ENCODE peak calls at places on chromosome 16, in seven cellular contexts. One of them, this sample, is unnamed.

GRCh38 chr16:7025616-7026190 is 306.9 kb upstream of the RBFOX1 start:
- DNase-seq in GM12878: no peak
- DNase-seq in K562: peak; percentile 76
- DNase-seq in HCT116: no peak
- DNase-seq in HepG2: peak; percentile 71
- DNase-seq in SK-N-SH: peak; percentile 79
- DNase-seq in H1: peak; percentile 94
- DNase-seq in this sample: peak; percentile 89

GRCh38 chr16:46620265-46621005 is 744 bp downstream of the SHCBP1 start:
- DNase-seq in K562: peak; percentile 55
- DNase-seq in HepG2: no peak
- DNase-seq in HCT116: no peak
- DNase-seq in SK-N-SH: no peak
- DNase-seq in GM12878: no peak
- DNase-seq in H1: no peak
- DNase-seq in this sample: peak; percentile 9

GRCh38 chr16:53629607-53630312 is 73.9 kb downstream of the RPGRIP1L start:
- DNase-seq in GM12878: no peak
- DNase-seq in HCT116: no peak
- DNase-seq in HepG2: peak; percentile 7
- DNase-seq in H1: no peak
- DNase-seq in K562: no peak
- DNase-seq in SK-N-SH: no peak
- DNase-seq in this sample: no peak

GRCh38 chr16:77470851-77471250 is 36.0 kb upstream of the ADAMTS18 start:
- DNase-seq in GM12878: no peak
- DNase-seq in HepG2: no peak
- DNase-seq in SK-N-SH: no peak
- DNase-seq in HCT116: no peak
- DNase-seq in H1: no peak
- DNase-seq in K562: no peak
- DNase-seq in this sample: no peak

GRCh38 chr16:2852731-2853507 is 5.1 kb downstream of the PRSS22 start:
- DNase-seq in HCT116: no peak
- DNase-seq in GM12878: no peak
- DNase-seq in K562: no peak
- DNase-seq in H1: no peak
- DNase-seq in HepG2: no peak
- DNase-seq in SK-N-SH: peak; percentile 92
- DNase-seq in this sample: no peak

GRCh38 chr16:86261379-86261778 is 248.9 kb upstream of the FOXF1 start:
- DNase-seq in H1: no peak
- DNase-seq in GM12878: peak; percentile 3
- DNase-seq in HCT116: peak; percentile 81
- DNase-seq in HepG2: no peak
- DNase-seq in SK-N-SH: no peak
- DNase-seq in K562: peak; percentile 22
- DNase-seq in this sample: no peak

GRCh38 chr16:14366974-14367707 is 262.9 kb downstream of the PARN start:
- DNase-seq in K562: no peak
- DNase-seq in HCT116: no peak
- DNase-seq in GM12878: no peak
- DNase-seq in H1: no peak
- DNase-seq in SK-N-SH: no peak
- DNase-seq in HepG2: no peak
- DNase-seq in this sample: no peak

GRCh38 chr16:20952144-20952797 is 51.7 kb downstream of the LYRM1 start:
- DNase-seq in K562: no peak
- DNase-seq in HCT116: peak; percentile 26
- DNase-seq in GM12878: no peak
- DNase-seq in HepG2: no peak
- DNase-seq in H1: no peak
- DNase-seq in SK-N-SH: no peak
- DNase-seq in this sample: no peak

GRCh38 chr16:48479955-48480354 is 94.7 kb upstream of the SIAH1 start:
- DNase-seq in SK-N-SH: no peak
- DNase-seq in K562: no peak
- DNase-seq in GM12878: no peak
- DNase-seq in HepG2: peak; percentile 74
- DNase-seq in HCT116: no peak
- DNase-seq in H1: no peak
- DNase-seq in this sample: no peak

GRCh38 chr16:46789499-46790414 is 41.2 kb downstream of the C16orf87 start:
- DNase-seq in GM12878: peak; percentile 57
- DNase-seq in HCT116: no peak
- DNase-seq in HepG2: peak; percentile 74
- DNase-seq in SK-N-SH: peak; percentile 93
- DNase-seq in K562: peak; percentile 79
- DNase-seq in H1: peak; percentile 90
- DNase-seq in this sample: no peak

GRCh38 chr16:28538733-28539596 is at the start of gene NUPR1:
- DNase-seq in H1: no peak
- DNase-seq in SK-N-SH: no peak
- DNase-seq in HCT116: no peak
- DNase-seq in K562: no peak
- DNase-seq in GM12878: no peak
- DNase-seq in HepG2: peak; percentile 89
- DNase-seq in this sample: no peak

GRCh38 chr16:85354623-85355514 is 242.6 kb upstream of the CIBAR2 start:
- DNase-seq in K562: peak; percentile 97
- DNase-seq in GM12878: no peak
- DNase-seq in HCT116: no peak
- DNase-seq in SK-N-SH: peak; percentile 79
- DNase-seq in H1: no peak
- DNase-seq in HepG2: no peak
- DNase-seq in this sample: no peak

GRCh38 chr16:71610936-71611871 is 14.8 kb upstream of the MARVELD3 start:
- DNase-seq in SK-N-SH: peak; percentile 91
- DNase-seq in K562: peak; percentile 80
- DNase-seq in HepG2: peak; percentile 72
- DNase-seq in H1: peak; percentile 98
- DNase-seq in HCT116: peak; percentile 59
- DNase-seq in GM12878: peak; percentile 25
- DNase-seq in this sample: peak; percentile 78

GRCh38 chr16:85537795-85538401 is 75.2 kb upstream of the GSE1 start:
- DNase-seq in HepG2: no peak
- DNase-seq in SK-N-SH: no peak
- DNase-seq in GM12878: no peak
- DNase-seq in K562: no peak
- DNase-seq in HCT116: no peak
- DNase-seq in H1: no peak
- DNase-seq in this sample: no peak

GRCh38 chr16:68698091-68698490 is 39.0 kb upstream of the CDH1 start:
- DNase-seq in GM12878: no peak
- DNase-seq in SK-N-SH: no peak
- DNase-seq in K562: peak; percentile 25
- DNase-seq in HCT116: no peak
- DNase-seq in HepG2: no peak
- DNase-seq in H1: no peak
- DNase-seq in this sample: no peak

GRCh38 chr16:72873853-72874252 is 174.1 kb downstream of the ZFHX3 start:
- DNase-seq in HCT116: no peak
- DNase-seq in HepG2: no peak
- DNase-seq in H1: no peak
- DNase-seq in GM12878: no peak
- DNase-seq in K562: peak; percentile 9
- DNase-seq in SK-N-SH: no peak
- DNase-seq in this sample: no peak

GRCh38 chr16:88383401-88384221 is 852 bp downstream of the ZNF469 start:
- DNase-seq in SK-N-SH: peak; percentile 92
- DNase-seq in K562: no peak
- DNase-seq in GM12878: no peak
- DNase-seq in HCT116: peak; percentile 28
- DNase-seq in H1: no peak
- DNase-seq in HepG2: no peak
- DNase-seq in this sample: no peak

GRCh38 chr16:29007865-29008593 is 23.2 kb downstream of the LAT start:
- DNase-seq in HCT116: no peak
- DNase-seq in H1: no peak
- DNase-seq in HepG2: no peak
- DNase-seq in K562: peak; percentile 83
- DNase-seq in SK-N-SH: no peak
- DNase-seq in GM12878: no peak
- DNase-seq in this sample: no peak

GRCh38 chr16:89020068-89020924 is 43.3 kb upstream of the CBFA2T3 start:
- DNase-seq in H1: no peak
- DNase-seq in HCT116: no peak
- DNase-seq in GM12878: peak; percentile 59
- DNase-seq in K562: peak; percentile 90
- DNase-seq in HepG2: no peak
- DNase-seq in SK-N-SH: no peak
- DNase-seq in this sample: no peak

GRCh38 chr16:67542464-67542863 is 13.8 kb downstream of the RIPOR1 start:
- DNase-seq in HCT116: peak; percentile 59
- DNase-seq in GM12878: no peak
- DNase-seq in HepG2: no peak
- DNase-seq in SK-N-SH: peak; percentile 85
- DNase-seq in K562: peak; percentile 68
- DNase-seq in H1: peak; percentile 52
- DNase-seq in this sample: no peak

GRCh38 chr16:83054302-83054701 is 427.5 kb downstream of the CDH13 start:
- DNase-seq in SK-N-SH: no peak
- DNase-seq in HCT116: no peak
- DNase-seq in H1: no peak
- DNase-seq in HepG2: no peak
- DNase-seq in K562: no peak
- DNase-seq in GM12878: no peak
- DNase-seq in this sample: no peak

GRCh38 chr16:50516890-50517289 is 31.3 kb upstream of the NKD1 start:
- DNase-seq in HCT116: no peak
- DNase-seq in HepG2: no peak
- DNase-seq in GM12878: no peak
- DNase-seq in K562: no peak
- DNase-seq in SK-N-SH: no peak
- DNase-seq in H1: no peak
- DNase-seq in this sample: no peak

GRCh38 chr16:31064882-31065461 is 9.1 kb downstream of the ZNF668 start:
- DNase-seq in GM12878: no peak
- DNase-seq in HepG2: no peak
- DNase-seq in SK-N-SH: no peak
- DNase-seq in HCT116: no peak
- DNase-seq in K562: no peak
- DNase-seq in H1: no peak
- DNase-seq in this sample: no peak

GRCh38 chr16:87832137-87832527 is 37.2 kb downstream of the SLC7A5 start:
- DNase-seq in HCT116: no peak
- DNase-seq in K562: no peak
- DNase-seq in HepG2: no peak
- DNase-seq in SK-N-SH: no peak
- DNase-seq in H1: no peak
- DNase-seq in GM12878: no peak
- DNase-seq in this sample: no peak

GRCh38 chr16:88456356-88457292 is 3.5 kb downstream of the ZFPM1 start:
- DNase-seq in K562: no peak
- DNase-seq in HCT116: no peak
- DNase-seq in HepG2: no peak
- DNase-seq in SK-N-SH: no peak
- DNase-seq in GM12878: no peak
- DNase-seq in H1: no peak
- DNase-seq in this sample: no peak

GRCh38 chr16:23874613-23875294 is 39.0 kb downstream of the PRKCB start:
- DNase-seq in HCT116: no peak
- DNase-seq in GM12878: no peak
- DNase-seq in SK-N-SH: no peak
- DNase-seq in HepG2: no peak
- DNase-seq in K562: no peak
- DNase-seq in H1: no peak
- DNase-seq in this sample: no peak

GRCh38 chr16:17305694-17306093 is 165.1 kb downstream of the XYLT1 start:
- DNase-seq in HCT116: no peak
- DNase-seq in GM12878: peak; percentile 48
- DNase-seq in HepG2: no peak
- DNase-seq in SK-N-SH: no peak
- DNase-seq in H1: no peak
- DNase-seq in K562: no peak
- DNase-seq in this sample: no peak
- TF ChIP-seq YY1 in HCT116: no peak
- TF ChIP-seq YY1 in GM12878: peak; percentile 24
- TF ChIP-seq YY1 in HepG2: no peak
- TF ChIP-seq YY1 in SK-N-SH: no peak
- TF ChIP-seq YY1 in H1: no peak
- TF ChIP-seq YY1 in K562: no peak
- TF ChIP-seq YY1 in this sample: no peak

DNA sequence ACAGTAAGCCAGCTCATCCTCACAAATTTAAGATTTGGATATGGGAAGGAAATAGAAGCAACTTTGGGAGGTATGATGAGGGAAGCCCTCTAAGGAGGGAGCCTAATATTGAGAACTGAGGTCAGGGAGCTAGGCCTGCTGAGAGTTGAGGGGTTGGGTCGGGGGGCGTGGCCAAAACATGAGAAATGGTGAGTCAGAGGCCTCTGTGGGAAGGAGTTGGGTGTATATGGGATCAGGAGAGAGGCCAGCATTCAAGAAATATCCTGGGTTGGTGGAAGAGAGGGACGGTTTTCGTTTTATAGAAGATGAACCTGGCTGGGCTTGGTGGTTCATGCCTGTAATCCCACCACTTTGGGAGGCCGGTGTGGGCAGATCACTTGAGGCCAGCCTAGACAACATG is 48.4 kb downstream of the CLEC16A start:
- DNase-seq in SK-N-SH: no peak
- DNase-seq in HepG2: no peak
- DNase-seq in HCT116: peak; percentile 52
- DNase-seq in H1: no peak
- DNase-seq in GM12878: no peak
- DNase-seq in K562: peak; percentile 84
- DNase-seq in this sample: no peak
- TF ChIP-seq YY1 in SK-N-SH: no peak
- TF ChIP-seq YY1 in HepG2: no peak
- TF ChIP-seq YY1 in HCT116: no peak
- TF ChIP-seq YY1 in H1: no peak
- TF ChIP-seq YY1 in GM12878: no peak
- TF ChIP-seq YY1 in K562: no peak
- TF ChIP-seq YY1 in this sample: no peak

GRCh38 chr16:15739940-15740339 is 89.9 kb downstream of the NDE1 start:
- DNase-seq in HCT116: no peak
- DNase-seq in GM12878: no peak
- DNase-seq in H1: no peak
- DNase-seq in K562: no peak
- DNase-seq in HepG2: no peak
- DNase-seq in SK-N-SH: no peak
- DNase-seq in this sample: no peak
- TF ChIP-seq YY1 in HCT116: no peak
- TF ChIP-seq YY1 in GM12878: no peak
- TF ChIP-seq YY1 in H1: no peak
- TF ChIP-seq YY1 in K562: no peak
- TF ChIP-seq YY1 in HepG2: no peak
- TF ChIP-seq YY1 in SK-N-SH: no peak
- TF ChIP-seq YY1 in this sample: no peak

GRCh38 chr16:82020051-82020450 is 8.8 kb upstream of the SDR42E1 start:
- DNase-seq in GM12878: no peak
- DNase-seq in HepG2: no peak
- DNase-seq in SK-N-SH: no peak
- DNase-seq in H1: no peak
- DNase-seq in K562: no peak
- DNase-seq in HCT116: no peak
- DNase-seq in this sample: no peak

GRCh38 chr16:82011199-82011641 is at the start of gene SDR42E1:
- DNase-seq in HepG2: no peak
- DNase-seq in H1: no peak
- DNase-seq in GM12878: peak; percentile 13
- DNase-seq in HCT116: peak; percentile 91
- DNase-seq in K562: peak; percentile 17
- DNase-seq in SK-N-SH: no peak
- DNase-seq in this sample: no peak

GRCh38 chr16:82016268-82016667 is 5.0 kb upstream of the SDR42E1 start:
- DNase-seq in SK-N-SH: peak; percentile 34
- DNase-seq in K562: peak; percentile 16
- DNase-seq in H1: no peak
- DNase-seq in HepG2: no peak
- DNase-seq in GM12878: no peak
- DNase-seq in HCT116: peak; percentile 52
- DNase-seq in this sample: peak; percentile 32

GRCh38 chr16:82016964-82017363 is 5.7 kb upstream of the SDR42E1 start:
- DNase-seq in HCT116: no peak
- DNase-seq in K562: no peak
- DNase-seq in H1: no peak
- DNase-seq in GM12878: no peak
- DNase-seq in HepG2: no peak
- DNase-seq in SK-N-SH: no peak
- DNase-seq in this sample: no peak
- TF ChIP-seq YY1 in HCT116: no peak
- TF ChIP-seq YY1 in K562: no peak
- TF ChIP-seq YY1 in H1: no peak
- TF ChIP-seq YY1 in GM12878: no peak
- TF ChIP-seq YY1 in HepG2: no peak
- TF ChIP-seq YY1 in SK-N-SH: no peak
- TF ChIP-seq YY1 in this sample: no peak